ENCODE peak calls at places on chromosomes 13 and 19, in nine cellular contexts. K is psoas muscle; F is nephron progenitor cell; A is dorsolateral prefrontal cortex; W is tibial nerve; D is foreskin fibroblast; L is omental fat pad; G is CD4-positive, alpha-beta T cell; C is BJ. X is an unnamed sample.

GRCh38 chr19:8580710-8581281 is 3.6 kb upstream of the MYO1F start:
- DNase-seq in K (peak), F (peak), A (peak), W (peak), D (peak), L (peak), G (peak), C (no peak), X (peak)

GRCh38 chr19:49555600-49556411 is 24.6 kb downstream of the NOSIP start:
- DNase-seq in K (peak), F (peak), A (no peak), W (peak), D (no peak), L (no peak), G (peak), C (no peak), X (no peak)

GRCh38 chr13:99357149-99357596 is 50.0 kb upstream of the GPR183 start:
- DNase-seq in K (no peak), F (no peak), A (no peak), W (no peak), D (peak), L (no peak), G (peak), C (no peak), X (no peak)

GRCh38 chr19:54248016-54248601 is 5.5 kb upstream of the LILRA6 start:
- DNase-seq in K (no peak), F (no peak), A (no peak), W (peak), D (peak), L (no peak), G (no peak), C (no peak), X (no peak)

GRCh38 chr19:45643024-45643926 is 4.1 kb upstream of the EML2 start:
- DNase-seq in K (peak), F (peak), A (peak), W (peak), D (peak), L (peak), G (peak), C (no peak), X (peak)

GRCh38 chr19:42366676-42367075 is 23.4 kb downstream of the CNFN start:
- DNase-seq in K (no peak), F (no peak), A (no peak), W (no peak), D (no peak), L (no peak), G (no peak), C (no peak), X (no peak)

GRCh38 chr13:82062772-82063171 is 1721.8 kb upstream of the SPRY2 start:
- DNase-seq in K (no peak), F (no peak), A (no peak), W (no peak), D (no peak), L (no peak), G (no peak), C (no peak), X (no peak)

GRCh38 chr13:75458696-75459422 is 23.1 kb downstream of the TBC1D4 start:
- DNase-seq in K (peak), F (no peak), A (no peak), W (no peak), D (no peak), L (no peak), G (no peak), C (no peak), X (no peak)

GRCh38 chr19:30830875-30831274 is 458.7 kb downstream of the ZNF536 start:
- DNase-seq in K (no peak), F (no peak), A (no peak), W (no peak), D (no peak), L (no peak), G (no peak), C (no peak), X (no peak)

GRCh38 chr19:41999071-41999877 is 5.2 kb upstream of the ATP1A3 start:
- DNase-seq in K (no peak), F (peak), A (no peak), W (no peak), D (no peak), L (no peak), G (peak), C (no peak), X (no peak)

GRCh38 chr13:110509971-110510786 is 51.3 kb downstream of the RAB20 start:
- DNase-seq in K (no peak), F (no peak), A (no peak), W (no peak), D (no peak), L (no peak), G (no peak), C (no peak), X (no peak)

DNA sequence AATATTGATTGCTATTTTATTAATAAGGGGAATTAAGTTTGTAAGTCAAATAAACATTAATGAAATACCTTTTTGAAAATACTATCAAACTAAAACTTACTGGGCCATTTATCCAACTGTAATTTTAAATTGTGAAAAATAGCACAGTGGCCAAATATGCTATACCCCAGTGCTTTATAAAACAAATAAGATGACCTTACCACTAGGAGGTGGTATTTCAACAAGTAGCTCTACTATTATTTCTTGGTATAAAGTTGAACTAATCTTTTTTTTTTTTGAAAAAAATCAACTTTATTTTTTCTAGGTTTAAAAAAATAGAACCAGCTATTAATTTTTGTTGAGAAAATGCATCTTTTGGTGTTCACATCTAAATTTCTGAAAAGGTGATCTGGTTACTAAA is 14.7 kb downstream of the LACC1 start:
- DNase-seq in K (no peak), F (no peak), A (no peak), W (no peak), D (no peak), L (no peak), G (no peak), C (no peak), X (no peak)
- TF ChIP-seq CTCF in K (no peak), F (peak), A (peak), W (no peak), D (no peak), L (no peak), G (peak), C (peak), X (peak)

GRCh38 chr13:31327157-31327556 is 127.4 kb downstream of the B3GLCT start:
- DNase-seq in K (no peak), F (no peak), A (no peak), W (no peak), D (no peak), L (no peak), G (no peak), C (no peak), X (no peak)
- TF ChIP-seq CTCF in K (no peak), F (no peak), A (no peak), W (no peak), D (no peak), L (no peak), G (no peak), C (no peak), X (no peak)

GRCh38 chr13:97242755-97243497 is 20.8 kb downstream of the MBNL2 start:
- DNase-seq in K (peak), F (no peak), A (peak), W (no peak), D (no peak), L (no peak), G (no peak), C (no peak), X (no peak)
- TF ChIP-seq CTCF in K (no peak), F (no peak), A (no peak), W (no peak), D (no peak), L (no peak), G (no peak), C (no peak), X (no peak)

DNA sequence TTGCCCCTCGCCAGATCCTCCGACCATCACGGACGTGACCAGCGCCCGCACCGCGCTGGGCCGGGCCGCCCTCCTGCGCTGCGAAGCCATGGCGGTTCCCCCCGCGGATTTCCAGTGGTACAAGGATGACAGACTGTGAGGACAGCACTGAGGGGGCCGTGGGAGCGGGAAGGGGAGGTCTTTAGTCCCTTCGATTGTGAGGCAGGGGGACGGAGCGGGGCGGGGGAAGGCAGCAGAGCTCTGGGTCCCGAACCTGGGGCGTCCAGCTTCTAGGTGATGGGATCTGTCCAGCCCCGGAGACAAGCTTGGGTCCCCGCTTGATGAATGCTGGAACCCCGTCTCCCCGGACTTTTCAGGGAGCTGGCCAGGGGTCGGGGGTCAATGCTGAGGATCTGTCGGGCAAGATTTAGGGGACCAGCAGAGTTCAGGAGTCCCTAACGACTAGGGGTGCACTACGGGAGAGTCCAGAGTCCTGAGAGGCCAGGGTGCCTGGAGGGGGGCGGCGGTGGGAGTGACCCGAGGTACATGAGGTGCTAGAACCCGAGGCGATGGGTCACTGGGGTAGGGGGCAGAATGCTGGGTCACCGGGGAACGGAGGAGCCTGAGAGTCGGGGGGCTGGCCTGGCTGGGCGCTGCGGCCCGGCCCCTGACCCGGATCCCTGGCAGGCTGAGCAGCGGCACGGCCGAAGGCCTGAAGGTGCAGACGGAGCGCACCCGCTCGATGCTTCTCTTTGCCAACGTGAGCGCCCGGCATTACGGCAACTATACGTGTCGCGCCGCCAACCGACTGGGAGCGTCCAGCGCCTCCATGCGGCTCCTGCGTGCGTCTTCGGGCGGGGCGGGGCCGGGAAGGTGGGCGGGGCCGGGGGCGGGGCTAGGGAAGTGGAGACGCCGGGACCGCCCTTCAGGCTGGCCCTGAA is 14.6 kb downstream of the VSIG10L start:
- DNase-seq in K (peak), F (peak), A (no peak), W (no peak), D (peak), L (no peak), G (peak), C (no peak), X (no peak)
- TF ChIP-seq CTCF in K (no peak), F (no peak), A (no peak), W (no peak), D (no peak), L (no peak), G (no peak), C (no peak), X (no peak)